ENCODE peak calls at places on chromosomes 5 and 9, in seven cellular contexts. N is activated T-helper 1 cell treated with Interleukin-2 at 50 U/mL for 16 hours, E is T-helper 9 cell, V is SK-N-MC, W is chondrocyte, U is MCF 10A, O is dermis blood vessel endothelial cell. R is an unnamed sample.

GRCh38 chr9:15087031-15087417 is 176.8 kb upstream of the FREM1 start:
- DNase-seq in U (no peak), V (peak; percentile 97), E (no peak), O (no peak), W (no peak), N (no peak), R (no peak)

GRCh38 chr9:71793386-71794105 is 25.2 kb upstream of the CEMIP2 start:
- DNase-seq in W (no peak), O (no peak), E (no peak), U (no peak), N (no peak), V (no peak), R (no peak)

GRCh38 chr9:117458066-117458465 is 43.2 kb upstream of the ASTN2 start:
- DNase-seq in V (no peak), E (no peak), O (no peak), N (no peak), W (no peak), U (no peak), R (no peak)

GRCh38 chr5:113917997-113918396 is 404.5 kb downstream of the YTHDC2 start:
- DNase-seq in O (no peak), W (no peak), E (no peak), U (no peak), V (no peak), N (no peak), R (no peak)

GRCh38 chr9:34170252-34170915 is 8.5 kb upstream of the UBAP1 start:
- DNase-seq in W (no peak), O (no peak), V (no peak), U (no peak), E (no peak), N (no peak), R (no peak)

GRCh38 chr9:108439967-108440366 is 415.8 kb downstream of the ACTL7B start:
- DNase-seq in W (no peak), O (peak; percentile 9), U (no peak), V (no peak), E (no peak), N (no peak), R (no peak)

GRCh38 chr9:96029722-96030515 is 154.4 kb downstream of the ERCC6L2 start:
- DNase-seq in E (no peak), N (no peak), U (no peak), V (no peak), O (no peak), W (no peak), R (no peak)

GRCh38 chr5:67248703-67249589 is 52.3 kb upstream of the CD180 start:
- DNase-seq in V (no peak), W (no peak), O (no peak), U (peak; percentile 99), E (no peak), N (no peak), R (no peak)

GRCh38 chr9:78601957-78602565 is 305.1 kb downstream of the PSAT1 start:
- DNase-seq in O (peak; percentile 76), U (peak; percentile 67), E (no peak), N (no peak), V (peak; percentile 16), W (no peak), R (no peak)

GRCh38 chr9:74755999-74756398 is 131.7 kb downstream of the TRPM6 start:
- DNase-seq in N (no peak), E (no peak), O (no peak), V (no peak), W (no peak), U (no peak), R (no peak)

GRCh38 chr5:179153341-179153901 is 93.2 kb downstream of the ZNF354C start:
- DNase-seq in E (no peak), W (peak; percentile 87), O (no peak), N (no peak), V (no peak), U (no peak), R (no peak)

GRCh38 chr5:82365744-82366228 is 87.6 kb upstream of the RPS23 start:
- DNase-seq in O (peak; percentile 28), U (peak; percentile 82), E (no peak), N (no peak), W (no peak), V (no peak), R (no peak)

GRCh38 chr5:154285661-154286408 is 95.3 kb downstream of the GALNT10 start:
- DNase-seq in E (no peak), O (peak; percentile 31), N (no peak), V (no peak), W (no peak), U (peak; percentile 47), R (no peak)

GRCh38 chr5:78065663-78066062 is 228.8 kb downstream of the AP3B1 start:
- DNase-seq in V (no peak), U (no peak), O (no peak), N (no peak), W (no peak), E (no peak), R (no peak)

GRCh38 chr5:79491690-79492317 is 22.1 kb downstream of the HOMER1 start:
- DNase-seq in W (no peak), O (no peak), U (no peak), E (no peak), N (no peak), V (no peak), R (no peak)

GRCh38 chr9:33976414-33976813 is 72.3 kb downstream of the UBAP2 start:
- DNase-seq in E (no peak), O (no peak), V (no peak), N (no peak), U (no peak), W (no peak), R (no peak)

GRCh38 chr5:16707168-16707868 is 90.5 kb upstream of the RETREG1 start:
- DNase-seq in W (no peak), N (no peak), E (no peak), U (no peak), O (no peak), V (no peak), R (no peak)

GRCh38 chr5:153965102-153965645 is 73.5 kb downstream of the FAM114A2 start:
- DNase-seq in V (peak; percentile 20), U (peak; percentile 91), N (no peak), E (peak; percentile 6), O (peak; percentile 73), W (no peak), R (no peak)

GRCh38 chr5:59768204-59769040 is 125.1 kb downstream of the PDE4D start:
- DNase-seq in V (peak; percentile 86), U (peak; percentile 94), E (no peak), O (peak; percentile 92), W (no peak), N (no peak), R (no peak)

GRCh38 chr5:140978260-140978659 is 12.0 kb downstream of the PCDHAC2 start:
- DNase-seq in W (no peak), O (no peak), V (no peak), N (no peak), U (no peak), E (no peak), R (no peak)

GRCh38 chr5:116573617-116574431 is 799 bp downstream of the SEMA6A start:
- DNase-seq in V (no peak), E (no peak), W (no peak), N (no peak), O (peak; percentile 34), U (peak; percentile 32), R (no peak)

GRCh38 chr5:179858241-179858585 is 404 bp downstream of the MRNIP start:
- DNase-seq in W (peak; percentile 60), N (peak; percentile 41), V (no peak), O (peak; percentile 52), E (peak; percentile 38), U (peak; percentile 65), R (peak; percentile 72)

GRCh38 chr9:16147726-16148125 is 594.9 kb downstream of the CCDC171 start:
- DNase-seq in E (no peak), W (no peak), O (no peak), U (no peak), N (no peak), V (no peak), R (no peak)

GRCh38 chr5:139140631-139141071 is 57.5 kb downstream of the SIL1 start:
- DNase-seq in V (no peak), O (no peak), W (no peak), E (no peak), N (no peak), U (no peak), R (no peak)

GRCh38 chr5:136159457-136159856 is 26.8 kb downstream of the SMAD5 start:
- DNase-seq in W (no peak), V (no peak), E (no peak), N (no peak), O (no peak), U (no peak), R (no peak)

GRCh38 chr9:16867571-16868311 is 2.7 kb downstream of the BNC2 start:
- DNase-seq in V (no peak), N (no peak), E (no peak), U (peak; percentile 44), W (no peak), O (peak; percentile 67), R (no peak)

GRCh38 chr5:147393866-147394265 is 116.0 kb downstream of the DPYSL3 start:
- DNase-seq in V (no peak), U (no peak), E (no peak), N (no peak), W (no peak), O (peak; percentile 33), R (no peak)